ENCODE peak calls at places on chromosomes 2 and 18, in five cellular contexts. I is SW 1271; W is RPMI7951; F is stimulated activated CD4-positive, alpha-beta T cell treated with anti-CD3 and anti-CD28 coated beads, Interleukin-15, amount 100 ng/mL, for 24 hours; L is fibroblast of the aortic adventitia. R is an unnamed sample.

GRCh38 chr18:36829362-36830140 is 624 bp downstream of the KIAA1328 start:
- DNase-seq in W (peak; percentile 36), F (no peak), I (no peak), L (peak; percentile 34), R (no peak)

GRCh38 chr2:10400568-10400977 is 47.6 kb downstream of the ODC1 start:
- DNase-seq in W (peak; percentile 85), L (no peak), I (no peak), F (peak; percentile 78), R (no peak)

GRCh38 chr2:163574309-163574708 is 161.5 kb downstream of the FIGN start:
- DNase-seq in I (no peak), F (no peak), L (no peak), W (no peak), R (no peak)

GRCh38 chr2:238338710-238339394 is 18.5 kb downstream of the TRAF3IP1 start:
- DNase-seq in W (no peak), I (no peak), F (no peak), L (no peak), R (no peak)

GRCh38 chr18:60172030-60172429 is 200.5 kb downstream of the MC4R start:
- DNase-seq in I (no peak), F (no peak), W (no peak), L (no peak), R (no peak)

GRCh38 chr2:111071480-111072143 is 49.1 kb upstream of the BCL2L11 start:
- DNase-seq in L (peak; percentile 67), F (no peak), I (no peak), W (peak; percentile 87), R (peak; percentile 86)

GRCh38 chr2:162333968-162334367 is 10.0 kb upstream of the GCA start:
- DNase-seq in I (no peak), L (no peak), W (peak; percentile 50), F (no peak), R (peak; percentile 38)

GRCh38 chr2:208360259-208361076 is 46.1 kb upstream of the PTH2R start:
- DNase-seq in F (no peak), W (no peak), L (no peak), I (no peak), R (no peak)

GRCh38 chr2:207330912-207331311 is 165.2 kb upstream of the KLF7 start:
- DNase-seq in F (peak; percentile 79), W (peak; percentile 96), L (peak; percentile 98), I (no peak), R (peak; percentile 84)

GRCh38 chr2:16010011-16010410 is 69.7 kb downstream of the MYCN start:
- DNase-seq in F (no peak), W (no peak), I (no peak), L (no peak), R (no peak)

GRCh38 chr18:58202406-58202730 is 158.3 kb downstream of the NEDD4L start:
- DNase-seq in L (no peak), W (peak; percentile 81), F (no peak), I (no peak), R (no peak)